ENCODE peak calls at places on chromosomes 5 and 9, in six cellular contexts. P, B, G, U, Q and K are unnamed samples.
A peak's percentile ranks its signal among the peaks of the same experiment; 100 is the strongest.

GRCh38 chr9:95753762-95754465 is 121.6 kb upstream of the ERCC6L2 start:
- DNase-seq in P (no peak), U (peak; percentile 72), Q (no peak), B (no peak), G (no peak), K (no peak)

GRCh38 chr9:93567271-93567959 is 9.0 kb upstream of the PHF2 start:
- DNase-seq in Q (no peak), B (peak; percentile 38), G (no peak), P (no peak), U (no peak), K (no peak)

GRCh38 chr5:1782385-1783213 is 17.0 kb downstream of the MRPL36 start:
- DNase-seq in Q (no peak), G (peak; percentile 16), U (no peak), P (no peak), B (no peak), K (no peak)

GRCh38 chr9:28925184-28925583 is 1351.9 kb upstream of the C9orf72 start:
- DNase-seq in G (no peak), U (no peak), Q (no peak), P (no peak), B (no peak), K (no peak)

GRCh38 chr9:87502446-87503232 is 5.0 kb downstream of the DAPK1 start:
- DNase-seq in G (no peak), P (no peak), B (no peak), Q (no peak), U (no peak), K (no peak)

GRCh38 chr9:116112236-116112635 is 41.4 kb upstream of the PAPPA start:
- DNase-seq in Q (no peak), G (no peak), B (no peak), U (no peak), P (no peak), K (peak; percentile 3)

GRCh38 chr5:72501475-72501874 is 5.7 kb downstream of the ZNF366 start:
- DNase-seq in P (no peak), G (no peak), Q (no peak), U (no peak), B (no peak), K (no peak)

GRCh38 chr9:99401826-99402225 is 179.7 kb downstream of the SEC61B start:
- DNase-seq in Q (no peak), G (no peak), B (no peak), U (no peak), P (no peak), K (no peak)

GRCh38 chr9:32579706-32580331 is 6.9 kb upstream of the NDUFB6 start:
- DNase-seq in G (peak; percentile 76), Q (peak; percentile 74), U (peak; percentile 45), P (peak; percentile 62), B (peak; percentile 51), K (peak; percentile 33)